ENCODE peak calls at places on chromosomes 7 and 10, in ten cellular contexts. V is heart right ventricle; N is uterus; W is NK-92 treated with Interleukin-12 subunit alpha and Interleukin-12 subunit beta, amount 100 ng/mL, for 24 hours; K is aorta; M is AG10803; T is activated naive CD4-positive, alpha-beta T cell; X is stimulated activated CD4-positive, alpha-beta T cell treated with anti-CD3 and anti-CD28 coated beads, TNF-alpha, amount 100 ng/mL, for 48 hours; D is activated T-helper 1 cell treated with anti-CD3 and anti-CD28 coated beads, Interleukin-12 subunit alpha, Interleukin-12 subunit beta, Interleukin-2, Interleukin-4 antibody, amounts not matched to agents 30 ng/mL and 10 ng/mL and 1 ng/mL, durations not matched to agents 14 hours and 24 hours and 36 hours; E is stimulated activated CD8-positive, alpha-beta memory T cell treated with anti-CD3 and anti-CD28 coated beads, Interleukin-7, amount 100 ng/mL, for 4 hours. S is an unnamed sample.

GRCh38 chr7:102891693-102892261 is 21.0 kb upstream of the LRRC17 start:
- DNase-seq in V (peak), N (peak), W (no peak), K (peak), M (peak), T (no peak), X (no peak), D (no peak), E (no peak), S (no peak)

GRCh38 chr7:116173051-116174028 is 37.0 kb upstream of the TES start:
- DNase-seq in V (peak), N (no peak), W (no peak), K (no peak), M (peak), T (no peak), X (no peak), D (no peak), E (no peak), S (peak)

GRCh38 chr10:102408081-102408727 is 10.4 kb downstream of the PSD start:
- DNase-seq in V (no peak), N (no peak), W (no peak), K (no peak), M (no peak), T (no peak), X (no peak), D (no peak), E (no peak), S (no peak)

GRCh38 chr7:43249808-43250145 is 137.3 kb downstream of the HECW1 start:
- DNase-seq in V (no peak), N (no peak), W (no peak), K (no peak), M (peak), T (no peak), X (no peak), D (no peak), E (no peak), S (no peak)

GRCh38 chr10:11234857-11235640 is 217.4 kb downstream of the CELF2 start:
- DNase-seq in V (no peak), N (no peak), W (no peak), K (no peak), M (no peak), T (no peak), X (no peak), D (no peak), E (no peak), S (no peak)

GRCh38 chr10:31521432-31521831 is 202.4 kb downstream of the ZEB1 start:
- DNase-seq in V (no peak), N (no peak), W (no peak), K (no peak), M (no peak), T (no peak), X (no peak), D (no peak), E (no peak), S (no peak)

GRCh38 chr7:104943502-104944343 is 70.3 kb upstream of the KMT2E start:
- DNase-seq in V (peak), N (peak), W (peak), K (no peak), M (no peak), T (peak), X (peak), D (peak), E (peak), S (peak)

GRCh38 chr10:101222683-101223273 is 6.5 kb downstream of the LBX1 start:
- DNase-seq in V (no peak), N (no peak), W (no peak), K (no peak), M (no peak), T (no peak), X (no peak), D (no peak), E (no peak), S (no peak)

GRCh38 chr10:114876169-114876568 is 54.6 kb downstream of the FHIP2A start:
- DNase-seq in V (peak), N (no peak), W (no peak), K (no peak), M (no peak), T (no peak), X (no peak), D (no peak), E (no peak), S (no peak)

GRCh38 chr7:79182283-79182682 is 271.2 kb downstream of the MAGI2 start:
- DNase-seq in V (no peak), N (no peak), W (no peak), K (no peak), M (peak), T (no peak), X (no peak), D (no peak), E (no peak), S (no peak)

GRCh38 chr7:73749931-73750776 is 11.6 kb upstream of the ABHD11 start:
- DNase-seq in V (no peak), N (no peak), W (no peak), K (no peak), M (no peak), T (no peak), X (no peak), D (no peak), E (no peak), S (no peak)

GRCh38 chr7:157612664-157613561 is 276.1 kb downstream of the DNAJB6 start:
- DNase-seq in V (no peak), N (no peak), W (no peak), K (peak), M (no peak), T (peak), X (peak), D (peak), E (peak), S (peak)

GRCh38 chr7:157013602-157014549 is 3.4 kb upstream of the MNX1 start:
- DNase-seq in V (no peak), N (no peak), W (no peak), K (no peak), M (no peak), T (no peak), X (no peak), D (no peak), E (no peak), S (no peak)

GRCh38 chr7:84746347-84746746 is 440.5 kb downstream of the SEMA3D start:
- DNase-seq in V (no peak), N (no peak), W (no peak), K (no peak), M (peak), T (no peak), X (no peak), D (no peak), E (no peak), S (no peak)

GRCh38 chr7:96120856-96121255 is 201.0 kb downstream of the SLC25A13 start:
- DNase-seq in V (no peak), N (no peak), W (no peak), K (no peak), M (peak), T (no peak), X (no peak), D (no peak), E (no peak), S (no peak)

GRCh38 chr10:79367421-79368189 is 20.3 kb downstream of the PPIF start:
- DNase-seq in V (no peak), N (no peak), W (no peak), K (no peak), M (peak), T (no peak), X (no peak), D (no peak), E (no peak), S (no peak)

GRCh38 chr7:92955081-92955480 is 118.7 kb upstream of the CDK6 start:
- DNase-seq in V (no peak), N (no peak), W (no peak), K (no peak), M (no peak), T (no peak), X (peak), D (peak), E (no peak), S (no peak)

GRCh38 chr10:13614530-13615332 is 28.0 kb downstream of the PRPF18 start:
- DNase-seq in V (no peak), N (no peak), W (no peak), K (no peak), M (peak), T (no peak), X (no peak), D (no peak), E (no peak), S (no peak)

GRCh38 chr7:1248459-1249131 is 15.9 kb downstream of the UNCX start:
- DNase-seq in V (no peak), N (no peak), W (no peak), K (no peak), M (no peak), T (no peak), X (no peak), D (no peak), E (no peak), S (no peak)

S was measured in effector CD4-positive, alpha-beta T cell.